ENCODE peak calls at places on chromosomes 1 and 21, in seven cellular contexts. Y is AG10803, T is astrocyte of the spinal cord, D is hepatocyte, P is breast epithelium, G is Peyer's patch, V is psoas muscle. I is an unnamed sample.

GRCh38 chr1:191671236-191671635 is 487.0 kb upstream of the RGS18 start:
- DNase-seq in Y (no peak), T (peak), D (no peak), P (no peak), G (no peak), V (no peak), I (peak)

GRCh38 chr1:21234779-21235178 is 55.5 kb downstream of the ECE1 start:
- DNase-seq in Y (peak), T (no peak), D (no peak), P (no peak), G (no peak), V (no peak), I (peak)

GRCh38 chr1:67100833-67101232 is 33.9 kb downstream of the C1orf141 start:
- DNase-seq in Y (no peak), T (no peak), D (no peak), P (no peak), G (no peak), V (no peak), I (no peak)

GRCh38 chr1:222880586-222880985 is 65.7 kb downstream of the DISP1 start:
- DNase-seq in Y (peak), T (peak), D (no peak), P (no peak), G (no peak), V (no peak), I (peak)

GRCh38 chr1:182781849-182782586 is 7.6 kb upstream of the NPL start:
- DNase-seq in Y (peak), T (peak), D (peak), P (peak), G (peak), V (peak), I (peak)

GRCh38 chr1:164560504-164560903 is 1.5 kb downstream of the PBX1 start:
- DNase-seq in Y (no peak), T (peak), D (no peak), P (no peak), G (no peak), V (no peak), I (no peak)

GRCh38 chr1:51088474-51088873 is 13.6 kb upstream of the C1orf185 start:
- DNase-seq in Y (peak), T (no peak), D (no peak), P (no peak), G (no peak), V (no peak), I (no peak)

GRCh38 chr1:87560961-87561360 is 232.3 kb downstream of the LMO4 start:
- DNase-seq in Y (no peak), T (no peak), D (no peak), P (no peak), G (no peak), V (no peak), I (peak)

GRCh38 chr1:203744008-203744972 is 20.7 kb upstream of the LAX1 start:
- DNase-seq in Y (peak), T (peak), D (no peak), P (peak), G (no peak), V (peak), I (peak)

GRCh38 chr1:119254067-119254720 is 113.7 kb upstream of the WARS2 start:
- DNase-seq in Y (peak), T (no peak), D (no peak), P (no peak), G (no peak), V (no peak), I (no peak)

GRCh38 chr1:6385673-6386191 is 7.8 kb downstream of the ACOT7 start:
- DNase-seq in Y (peak), T (peak), D (peak), P (peak), G (no peak), V (peak), I (peak)

GRCh38 chr1:11156958-11157357 is 32.2 kb upstream of the ANGPTL7 start:
- DNase-seq in Y (no peak), T (no peak), D (no peak), P (no peak), G (no peak), V (no peak), I (no peak)

GRCh38 chr1:162138107-162138506 is 68.6 kb downstream of the NOS1AP start:
- DNase-seq in Y (no peak), T (no peak), D (no peak), P (no peak), G (no peak), V (no peak), I (no peak)

GRCh38 chr1:200275816-200276453 is 133.9 kb downstream of the ZNF281 start:
- DNase-seq in Y (no peak), T (no peak), D (peak), P (no peak), G (no peak), V (no peak), I (no peak)

GRCh38 chr1:51270751-51271150 is 34.7 kb downstream of the RNF11 start:
- DNase-seq in Y (peak), T (no peak), D (no peak), P (no peak), G (no peak), V (no peak), I (no peak)

GRCh38 chr1:153358691-153358975 is 979 bp downstream of the S100A9 start:
- DNase-seq in Y (no peak), T (no peak), D (no peak), P (no peak), G (no peak), V (no peak), I (no peak)

GRCh38 chr1:30464187-30464617 is 259.2 kb downstream of the MATN1 start:
- DNase-seq in Y (no peak), T (no peak), D (no peak), P (no peak), G (no peak), V (no peak), I (no peak)

GRCh38 chr1:114234408-114235119 is 80.9 kb upstream of the SYT6 start:
- DNase-seq in Y (no peak), T (no peak), D (no peak), P (no peak), G (no peak), V (no peak), I (no peak)

GRCh38 chr1:247294282-247294681 is 37.4 kb downstream of the ZNF496 start:
- DNase-seq in Y (peak), T (peak), D (no peak), P (no peak), G (no peak), V (no peak), I (peak)

GRCh38 chr1:40303051-40303771 is 13.9 kb downstream of the COL9A2 start:
- DNase-seq in Y (no peak), T (no peak), D (no peak), P (no peak), G (no peak), V (no peak), I (no peak)

GRCh38 chr21:34959607-34960006 is 89.5 kb downstream of the RUNX1 start:
- DNase-seq in Y (no peak), T (no peak), D (no peak), P (no peak), G (no peak), V (no peak), I (no peak)

GRCh38 chr21:25350056-25350455 is 257.2 kb downstream of the MRPL39 start:
- DNase-seq in Y (peak), T (peak), D (peak), P (no peak), G (no peak), V (no peak), I (peak)

GRCh38 chr1:13556224-13556764 is 27.3 kb upstream of the PDPN start:
- DNase-seq in Y (no peak), T (no peak), D (no peak), P (no peak), G (no peak), V (no peak), I (no peak)

GRCh38 chr1:33182452-33182851 is 609 bp upstream of the TRIM62 start:
- DNase-seq in Y (peak), T (no peak), D (peak), P (no peak), G (no peak), V (no peak), I (peak)

GRCh38 chr1:235883261-235883927 is 16.7 kb upstream of the LYST start:
- DNase-seq in Y (peak), T (peak), D (peak), P (peak), G (peak), V (peak), I (peak)

GRCh38 chr1:172894345-172895049 is 156.2 kb downstream of the TNFSF18 start:
- DNase-seq in Y (no peak), T (no peak), D (no peak), P (no peak), G (no peak), V (no peak), I (no peak)

GRCh38 chr1:80656011-80656627 is 1144.6 kb upstream of the ADGRL2 start:
- DNase-seq in Y (no peak), T (peak), D (peak), P (no peak), G (no peak), V (no peak), I (no peak)

GRCh38 chr21:35635261-35635660 is 425.1 kb downstream of the SETD4 start:
- DNase-seq in Y (peak), T (peak), D (no peak), P (no peak), G (no peak), V (no peak), I (peak)

GRCh38 chr1:225603538-225604354 is 49.2 kb downstream of the ENAH start:
- DNase-seq in Y (peak), T (peak), D (no peak), P (no peak), G (no peak), V (no peak), I (peak)

GRCh38 chr1:54136269-54136896 is 16.4 kb downstream of the CDCP2 start:
- DNase-seq in Y (no peak), T (no peak), D (no peak), P (no peak), G (no peak), V (no peak), I (no peak)

DNA sequence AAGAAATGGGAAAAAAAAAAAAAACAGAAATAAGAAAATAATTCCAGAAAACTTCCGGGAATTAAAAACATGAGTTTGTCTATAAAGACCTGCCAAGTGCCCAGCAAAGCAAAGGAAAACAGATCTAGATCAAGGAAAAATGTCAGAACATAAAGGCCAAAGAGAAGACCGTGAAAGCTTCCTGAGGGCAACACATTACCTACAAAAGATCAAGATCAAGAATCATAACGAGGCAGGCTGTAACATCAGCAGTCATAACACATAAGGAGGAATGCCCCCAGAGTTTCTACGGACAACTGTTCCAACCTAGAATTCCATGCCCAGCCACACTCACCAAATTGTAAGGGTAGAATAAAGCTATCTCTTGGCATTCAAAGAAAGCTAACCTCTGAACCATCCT is 3.8 kb downstream of the CCSAP start:
- DNase-seq in Y (no peak), T (no peak), D (no peak), P (no peak), G (no peak), V (no peak), I (no peak)
- H3K4me3 ChIP-seq in Y (no peak), T (no peak), D (no peak), P (no peak), G (no peak), V (no peak), I (no peak)

GRCh38 chr1:47593001-47593568 is 155.2 kb downstream of the FOXD2 start:
- DNase-seq in Y (no peak), T (no peak), D (peak), P (no peak), G (no peak), V (no peak), I (no peak)
- H3K4me3 ChIP-seq in Y (no peak), T (no peak), D (no peak), P (peak), G (no peak), V (peak), I (no peak)

GRCh38 chr1:224333939-224334701 is 4.1 kb upstream of the NVL start:
- DNase-seq in Y (peak), T (peak), D (no peak), P (no peak), G (no peak), V (no peak), I (peak)
- H3K4me3 ChIP-seq in Y (no peak), T (no peak), D (no peak), P (no peak), G (no peak), V (no peak), I (no peak)

GRCh38 chr1:159913451-159914192 is 11.7 kb downstream of the TAGLN2 start:
- DNase-seq in Y (no peak), T (no peak), D (no peak), P (no peak), G (no peak), V (no peak), I (no peak)

GRCh38 chr1:159915571-159916239 is 9.6 kb downstream of the TAGLN2 start:
- DNase-seq in Y (no peak), T (no peak), D (no peak), P (no peak), G (no peak), V (no peak), I (no peak)

GRCh38 chr1:159916240-159917051 is 8.9 kb downstream of the TAGLN2 start:
- DNase-seq in Y (peak), T (peak), D (peak), P (no peak), G (no peak), V (no peak), I (peak)

GRCh38 chr1:159911668-159912067 is 11.7 kb upstream of the CFAP45 start:
- DNase-seq in Y (no peak), T (no peak), D (no peak), P (no peak), G (no peak), V (no peak), I (no peak)

GRCh38 chr1:159914252-159915018 is 10.9 kb downstream of the TAGLN2 start:
- DNase-seq in Y (no peak), T (no peak), D (no peak), P (no peak), G (no peak), V (no peak), I (no peak)
- H3K4me3 ChIP-seq in Y (no peak), T (no peak), D (no peak), P (no peak), G (no peak), V (no peak), I (no peak)

DNA sequence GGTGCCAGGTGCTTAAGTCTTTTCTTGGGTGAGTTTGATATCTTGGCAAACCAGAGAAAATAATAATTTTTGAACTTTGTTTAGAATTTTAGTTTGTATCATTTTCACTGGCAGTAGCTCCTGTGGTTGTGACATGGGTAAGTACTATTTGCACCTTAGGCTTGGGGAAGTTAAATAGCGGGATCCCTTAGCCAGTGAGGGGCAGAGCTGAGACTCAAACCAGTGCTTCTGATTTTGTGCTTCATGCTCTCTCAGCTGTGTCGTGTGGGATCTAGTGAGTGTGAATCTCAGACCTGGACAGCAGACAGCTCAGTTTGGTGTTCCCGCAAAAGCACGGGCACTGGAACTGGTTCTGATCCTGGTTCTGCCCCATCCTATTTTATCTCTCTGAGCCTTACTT is 9.6 kb downstream of the PRCC start:
- DNase-seq in Y (no peak), T (no peak), D (no peak), P (no peak), G (no peak), V (no peak), I (peak)
- H3K4me3 ChIP-seq in Y (no peak), T (no peak), D (no peak), P (no peak), G (no peak), V (no peak), I (no peak)

GRCh38 chr1:233587196-233587595 is 26.7 kb upstream of the KCNK1 start:
- DNase-seq in Y (no peak), T (no peak), D (no peak), P (no peak), G (no peak), V (no peak), I (no peak)

GRCh38 chr1:233586301-233586700 is 27.6 kb upstream of the KCNK1 start:
- DNase-seq in Y (no peak), T (no peak), D (no peak), P (no peak), G (no peak), V (no peak), I (no peak)

GRCh38 chr1:233584931-233585330 is 29.0 kb upstream of the KCNK1 start:
- DNase-seq in Y (no peak), T (no peak), D (no peak), P (no peak), G (no peak), V (no peak), I (no peak)

GRCh38 chr1:233584376-233584775 is 29.5 kb upstream of the KCNK1 start:
- DNase-seq in Y (no peak), T (no peak), D (no peak), P (no peak), G (no peak), V (no peak), I (no peak)

DNA sequence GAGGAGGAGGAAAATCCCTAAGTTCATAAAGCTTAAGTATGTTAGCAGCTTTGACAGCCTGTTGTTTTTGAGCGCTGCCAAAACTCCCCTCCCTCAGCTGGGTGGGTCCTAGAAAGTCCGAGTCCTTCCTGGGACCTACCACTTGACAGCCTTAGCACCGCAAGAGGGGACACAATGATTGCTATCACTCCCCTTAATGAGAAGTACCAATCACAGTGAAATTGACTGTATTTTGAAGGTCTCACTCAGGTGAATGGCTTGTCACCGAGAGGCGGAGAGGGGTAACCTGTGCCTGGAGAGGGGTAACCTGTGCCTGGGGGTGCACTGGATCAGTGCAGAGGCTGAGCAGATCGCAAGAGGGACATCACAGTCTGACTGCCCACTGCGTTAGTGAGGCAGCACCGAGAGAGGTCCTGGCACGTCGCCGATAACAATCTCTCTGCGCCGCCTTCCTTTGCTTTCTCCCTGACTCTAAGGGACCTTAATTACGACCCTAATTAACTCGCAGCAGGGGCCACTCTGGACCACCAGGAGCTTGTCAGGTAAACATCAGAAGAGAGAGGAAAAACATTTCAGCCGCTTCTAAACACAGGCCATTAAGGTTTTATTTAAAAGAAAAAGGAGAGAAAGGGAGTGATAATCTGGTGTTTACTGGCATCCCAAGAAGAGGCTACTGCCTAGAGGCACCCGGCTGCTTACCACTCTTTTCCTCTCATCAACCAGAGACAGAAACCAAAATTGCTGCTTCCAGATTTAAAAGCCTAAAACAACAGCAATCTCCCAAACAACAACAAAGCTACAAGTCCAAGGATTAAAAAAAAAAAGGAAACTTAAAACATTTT is 25.7 kb upstream of the KCNK1 start:
- DNase-seq in Y (no peak), T (no peak), D (no peak), P (no peak), G (no peak), V (no peak), I (no peak)
- H3K4me3 ChIP-seq in Y (no peak), T (no peak), D (no peak), P (no peak), G (no peak), V (no peak), I (no peak)

DNA sequence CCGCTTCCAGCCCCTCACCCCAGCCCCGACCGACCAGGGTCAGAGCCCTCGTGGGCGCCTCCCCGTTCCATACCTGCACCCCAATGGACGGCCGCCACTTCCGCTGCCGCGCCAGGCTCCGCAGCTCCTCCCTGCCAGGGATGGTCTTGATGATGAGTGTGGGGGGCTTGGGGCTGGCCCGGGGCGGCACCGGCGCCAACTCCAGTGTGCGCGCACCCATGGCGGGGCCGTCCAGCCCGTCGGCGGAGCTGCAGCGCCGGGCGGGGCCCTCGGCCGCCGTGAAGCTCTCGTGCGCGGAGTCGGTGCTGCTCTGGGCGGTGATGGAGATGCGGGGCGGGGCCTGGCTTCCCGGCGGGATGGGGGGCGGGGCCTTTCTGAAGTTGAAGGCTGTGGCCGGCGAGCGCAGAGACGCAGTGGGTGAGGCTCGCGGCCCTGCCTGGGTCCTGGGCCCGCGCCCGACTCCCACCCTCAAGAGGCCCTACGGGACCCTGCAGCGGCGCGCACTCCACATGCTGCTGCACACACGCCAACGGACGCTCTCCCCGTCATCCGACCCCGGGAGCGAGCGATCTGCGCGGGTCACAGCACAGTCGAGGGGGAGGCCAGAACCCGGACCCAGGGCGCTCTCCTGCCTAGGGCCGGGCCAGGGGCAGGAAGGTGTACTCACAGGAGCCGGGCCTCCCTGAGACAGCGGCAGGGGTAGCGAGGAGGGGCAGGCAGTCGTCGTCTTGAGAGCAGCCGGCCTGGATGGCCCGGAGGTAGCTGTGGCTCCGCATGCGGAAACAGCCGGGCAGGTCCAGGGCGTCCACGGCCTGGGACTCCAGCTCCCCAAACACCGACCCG is 26.1 kb upstream of the SMIM12 start:
- DNase-seq in Y (peak), T (peak), D (peak), P (no peak), G (peak), V (peak), I (peak)
- H3K4me3 ChIP-seq in Y (peak), T (peak), D (no peak), P (peak), G (peak), V (peak), I (peak)

DNA sequence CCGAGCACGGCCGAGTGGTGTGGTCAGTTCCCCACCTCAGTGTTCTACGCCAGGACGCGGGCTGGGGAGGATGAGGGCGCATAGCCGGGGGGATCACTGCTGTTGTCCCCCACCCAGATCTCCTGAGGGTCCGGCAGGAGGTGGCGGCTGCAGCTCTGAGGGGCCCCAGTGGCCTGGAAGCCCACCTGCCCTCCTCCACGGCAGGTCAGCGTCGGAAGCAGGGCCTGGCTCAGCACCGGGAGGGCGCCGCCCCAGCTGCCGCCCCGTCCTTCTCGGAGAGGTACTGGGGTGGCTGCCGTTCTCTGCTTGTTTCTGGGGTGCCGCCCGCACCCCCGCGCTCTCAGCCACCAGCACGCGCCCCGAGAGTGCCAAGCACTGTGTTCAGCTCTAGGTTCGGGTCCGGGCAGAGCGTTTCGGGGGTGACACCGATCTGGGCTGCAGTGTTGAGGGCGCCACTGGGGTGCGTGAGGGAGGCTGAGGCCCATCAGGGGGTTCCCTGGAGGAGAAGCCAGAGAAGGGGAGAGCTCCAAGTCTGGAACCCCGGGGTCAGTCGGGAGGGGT is 17.4 kb downstream of the SAMD11 start:
- DNase-seq in Y (no peak), T (no peak), D (no peak), P (no peak), G (no peak), V (no peak), I (no peak)
- H3K4me3 ChIP-seq in Y (no peak), T (peak), D (no peak), P (peak), G (peak), V (peak), I (no peak)